ENCODE peak calls at places on chromosome 18, in nine cellular contexts. N is AG04450, Z is bronchial epithelial cell, T is fibroblast of lung, U is neural crest cell, S is tibial artery, X is left ventricle myocardium inferior, J is cardiac muscle cell, C is Caco-2. R is an unnamed sample.

GRCh38 chr18:23502516-23503037 is 734 bp upstream of the RMC1 start:
- DNase-seq in N (no peak), Z (no peak), T (no peak), U (no peak), S (no peak), X (no peak), J (no peak), C (no peak), R (no peak)

GRCh38 chr18:73060666-73061270 is 193.0 kb upstream of the NETO1 start:
- DNase-seq in N (no peak), Z (peak; percentile 1), T (no peak), U (no peak), S (no peak), X (no peak), J (no peak), C (no peak), R (peak; percentile 64)

GRCh38 chr18:9838144-9838877 is 47.5 kb upstream of the TXNDC2 start:
- DNase-seq in N (no peak), Z (peak; percentile 36), T (no peak), U (no peak), S (no peak), X (no peak), J (peak; percentile 45), C (no peak), R (no peak)

GRCh38 chr18:55328301-55328700 is 259.7 kb downstream of the TCF4 start:
- DNase-seq in N (no peak), Z (peak; percentile 25), T (peak; percentile 41), U (no peak), S (no peak), X (no peak), J (peak; percentile 66), C (no peak), R (no peak)

GRCh38 chr18:36340232-36340631 is 42.7 kb downstream of the FHOD3 start:
- DNase-seq in N (no peak), Z (no peak), T (no peak), U (no peak), S (no peak), X (no peak), J (no peak), C (no peak), R (no peak)

GRCh38 chr18:24995056-24995455 is 356.9 kb downstream of the ZNF521 start:
- DNase-seq in N (no peak), Z (peak; percentile 94), T (no peak), U (no peak), S (no peak), X (no peak), J (no peak), C (no peak), R (no peak)

GRCh38 chr18:10027461-10027860 is 113.6 kb downstream of the VAPA start:
- DNase-seq in N (no peak), Z (no peak), T (no peak), U (no peak), S (no peak), X (no peak), J (no peak), C (no peak), R (no peak)

GRCh38 chr18:51498085-51498855 is 300.8 kb upstream of the MEX3C start:
- DNase-seq in N (no peak), Z (no peak), T (no peak), U (no peak), S (no peak), X (peak; percentile 65), J (no peak), C (no peak), R (no peak)

GRCh38 chr18:463442-464310 is 36.8 kb downstream of the COLEC12 start:
- DNase-seq in N (no peak), Z (no peak), T (no peak), U (no peak), S (no peak), X (no peak), J (peak; percentile 40), C (no peak), R (no peak)

GRCh38 chr18:40159141-40160017 is 1795.7 kb upstream of the PIK3C3 start:
- DNase-seq in N (no peak), Z (peak; percentile 54), T (peak; percentile 80), U (no peak), S (no peak), X (no peak), J (peak; percentile 68), C (peak; percentile 3), R (no peak)

GRCh38 chr18:62710417-62710816 is 4.9 kb upstream of the PHLPP1 start:
- DNase-seq in N (no peak), Z (no peak), T (no peak), U (no peak), S (no peak), X (no peak), J (no peak), C (no peak), R (no peak)

GRCh38 chr18:6557470-6558245 is 142.9 kb upstream of the L3MBTL4 start:
- DNase-seq in N (no peak), Z (no peak), T (no peak), U (no peak), S (no peak), X (no peak), J (no peak), C (no peak), R (no peak)

GRCh38 chr18:67612281-67612680 is 95.8 kb upstream of the DSEL start:
- DNase-seq in N (no peak), Z (no peak), T (no peak), U (no peak), S (no peak), X (no peak), J (no peak), C (no peak), R (no peak)
- TF ChIP-seq CTCF in N (no peak), Z (no peak), T (no peak), U (no peak), S (no peak), X (no peak), J (no peak), C (no peak), R (no peak)

GRCh38 chr18:28995319-28995718 is 818.4 kb upstream of the CDH2 start:
- DNase-seq in N (no peak), Z (peak; percentile 20), T (peak; percentile 7), U (no peak), S (no peak), X (no peak), J (peak; percentile 9), C (no peak), R (no peak)
- TF ChIP-seq CTCF in N (peak; percentile 45), Z (peak; percentile 47), T (peak; percentile 31), U (peak; percentile 39), S (no peak), X (no peak), J (peak; percentile 9), C (no peak), R (peak; percentile 29)

DNA sequence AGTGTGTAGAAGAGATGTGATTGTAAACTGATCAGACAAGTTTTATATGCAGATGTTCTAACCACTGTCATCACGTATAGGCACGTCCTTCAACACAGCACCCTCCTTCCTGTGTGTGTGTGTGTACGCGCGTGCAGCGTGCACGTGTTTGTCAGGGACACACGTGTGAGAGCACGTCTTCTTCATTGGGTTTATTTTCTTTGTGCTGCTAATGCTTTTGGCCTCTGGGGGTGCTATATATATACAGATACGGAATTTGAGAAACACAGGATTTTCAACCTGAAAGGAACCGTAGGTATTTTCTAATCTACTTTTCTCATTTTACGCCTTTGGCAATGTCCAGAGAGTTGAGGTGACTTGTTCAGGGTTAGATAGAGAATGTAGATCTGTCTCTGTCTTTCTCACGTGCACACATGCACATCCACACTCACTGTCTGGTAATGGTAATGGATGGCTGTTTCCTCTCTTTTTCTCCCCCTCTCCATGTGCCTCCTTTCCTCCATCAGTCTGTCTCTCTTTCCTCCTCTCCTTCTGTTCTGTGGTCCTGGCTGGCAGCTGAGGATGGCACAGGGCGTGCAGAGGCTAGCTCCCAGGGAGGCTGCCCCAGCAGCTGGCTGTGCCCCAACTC is 13.4 kb upstream of the CELF4 start:
- DNase-seq in N (no peak), Z (peak; percentile 51), T (peak; percentile 10), U (no peak), S (no peak), X (no peak), J (peak; percentile 70), C (peak; percentile 2), R (no peak)
- TF ChIP-seq CTCF in N (peak; percentile 44), Z (peak; percentile 44), T (peak; percentile 38), U (peak; percentile 68), S (no peak), X (peak; percentile 61), J (peak; percentile 67), C (peak; percentile 28), R (peak; percentile 31)

GRCh38 chr18:74082476-74083070 is 65.1 kb downstream of the FBXO15 start:
- DNase-seq in N (no peak), Z (peak; percentile 43), T (peak; percentile 1), U (peak; percentile 28), S (no peak), X (peak; percentile 28), J (peak; percentile 55), C (peak; percentile 48), R (peak; percentile 8)
- TF ChIP-seq CTCF in N (peak; percentile 62), Z (peak; percentile 78), T (no peak), U (peak; percentile 54), S (peak; percentile 35), X (peak; percentile 53), J (peak; percentile 42), C (peak; percentile 47), R (peak; percentile 34)

GRCh38 chr18:59055345-59056032 is 84.2 kb upstream of the SEC11C start:
- DNase-seq in N (no peak), Z (no peak), T (peak; percentile 8), U (no peak), S (no peak), X (no peak), J (peak; percentile 34), C (no peak), R (no peak)
- TF ChIP-seq CTCF in N (no peak), Z (no peak), T (peak; percentile 17), U (peak; percentile 14), S (no peak), X (peak; percentile 11), J (peak; percentile 26), C (no peak), R (no peak)

GRCh38 chr18:48605408-48605845 is 66.6 kb downstream of the CTIF start:
- DNase-seq in N (no peak), Z (no peak), T (no peak), U (no peak), S (no peak), X (no peak), J (peak; percentile 36), C (peak; percentile 28), R (no peak)
- TF ChIP-seq CTCF in N (peak; percentile 43), Z (peak; percentile 30), T (peak; percentile 29), U (peak; percentile 37), S (no peak), X (no peak), J (peak; percentile 37), C (peak; percentile 48), R (no peak)